ENCODE peak calls at places on chromosomes 2 and 18, in seven cellular contexts. J is esophagus muscularis mucosa, S is GM23338, E is cardiac muscle cell, A is heart left ventricle, P is mammary epithelial cell, N is psoas muscle. L is an unnamed sample. For H3K4me1, the result is how much of the 10 kb centered on the place peaks cover.

GRCh38 chr2:110874565-110875383 is 142.4 kb downstream of the ACOXL start:
- DNase-seq in J (peak), S (no peak), E (no peak), A (no peak), P (no peak), N (no peak), L (peak)

GRCh38 chr2:231660860-231661259 is 47.5 kb upstream of the PTMA start:
- DNase-seq in J (no peak), S (no peak), E (no peak), A (no peak), P (no peak), N (no peak), L (no peak)

GRCh38 chr2:2271471-2271941 is 59.6 kb downstream of the MYT1L start:
- DNase-seq in J (no peak), S (no peak), E (no peak), A (peak), P (no peak), N (no peak), L (peak)

GRCh38 chr2:9739508-9739907 is 103.8 kb upstream of the TAF1B start:
- DNase-seq in J (no peak), S (no peak), E (peak), A (peak), P (no peak), N (peak), L (no peak)

GRCh38 chr18:59697236-59697932 is at the start of gene CCBE1:
- DNase-seq in J (no peak), S (peak), E (peak), A (peak), P (peak), N (peak), L (peak)

GRCh38 chr2:88099798-88100488 is 27.9 kb downstream of the FABP1 start:
- DNase-seq in J (no peak), S (peak), E (peak), A (no peak), P (peak), N (peak), L (no peak)

GRCh38 chr18:57205641-57206040 is 58.8 kb downstream of the BOD1L2 start:
- DNase-seq in J (peak), S (no peak), E (no peak), A (no peak), P (no peak), N (no peak), L (no peak)

GRCh38 chr2:178304262-178304661 is 110.0 kb downstream of the OSBPL6 start:
- DNase-seq in J (no peak), S (no peak), E (no peak), A (no peak), P (no peak), N (no peak), L (no peak)

GRCh38 chr2:170017848-170018492 is 160.0 kb upstream of the MYO3B start:
- DNase-seq in J (no peak), S (no peak), E (peak), A (peak), P (no peak), N (no peak), L (no peak)

GRCh38 chr18:58216071-58216471 is 172.0 kb downstream of the NEDD4L start:
- DNase-seq in J (peak), S (peak), E (peak), A (no peak), P (peak), N (no peak), L (no peak)

GRCh38 chr2:109376115-109376514 is 237.7 kb downstream of the SEPTIN10 start:
- DNase-seq in J (no peak), S (no peak), E (no peak), A (peak), P (no peak), N (peak), L (no peak)

GRCh38 chr2:134823832-134824231 is 14.6 kb upstream of the ACMSD start:
- DNase-seq in J (no peak), S (no peak), E (no peak), A (no peak), P (no peak), N (no peak), L (no peak)

GRCh38 chr18:14970027-14970426 is 222.1 kb downstream of the ANKRD30B start:
- DNase-seq in J (peak), S (no peak), E (no peak), A (no peak), P (peak), N (no peak), L (peak)

GRCh38 chr18:36942264-36942663 is 113.3 kb downstream of the KIAA1328 start:
- DNase-seq in J (no peak), S (peak), E (peak), A (no peak), P (peak), N (no peak), L (no peak)

GRCh38 chr18:48649231-48649630 is 110.4 kb downstream of the CTIF start:
- DNase-seq in J (no peak), S (peak), E (no peak), A (no peak), P (no peak), N (no peak), L (no peak)

GRCh38 chr18:11324956-11325873 is 175.8 kb upstream of the PIEZO2 start:
- DNase-seq in J (no peak), S (no peak), E (peak), A (no peak), P (peak), N (no peak), L (no peak)

GRCh38 chr18:45626330-45627203 is 11.3 kb downstream of the SLC14A2 start:
- DNase-seq in J (no peak), S (peak), E (peak), A (no peak), P (peak), N (no peak), L (no peak)

GRCh38 chr2:223884399-223884798 is 47.0 kb upstream of the AP1S3 start:
- DNase-seq in J (no peak), S (no peak), E (no peak), A (no peak), P (no peak), N (no peak), L (no peak)

GRCh38 chr2:241865957-241866858 is 3.3 kb upstream of the RTP5 start:
- DNase-seq in J (no peak), S (peak), E (peak), A (no peak), P (no peak), N (peak), L (no peak)

GRCh38 chr2:237453671-237454070 is 33.4 kb upstream of the MLPH start:
- DNase-seq in J (no peak), S (no peak), E (no peak), A (no peak), P (no peak), N (no peak), L (no peak)

GRCh38 chr2:226556050-226556449 is 243.6 kb downstream of the IRS1 start:
- DNase-seq in J (no peak), S (no peak), E (no peak), A (no peak), P (no peak), N (no peak), L (no peak)

GRCh38 chr2:11784747-11785610 is 38.5 kb downstream of the LPIN1 start:
- DNase-seq in J (no peak), S (peak), E (peak), A (peak), P (peak), N (peak), L (no peak)

DNA sequence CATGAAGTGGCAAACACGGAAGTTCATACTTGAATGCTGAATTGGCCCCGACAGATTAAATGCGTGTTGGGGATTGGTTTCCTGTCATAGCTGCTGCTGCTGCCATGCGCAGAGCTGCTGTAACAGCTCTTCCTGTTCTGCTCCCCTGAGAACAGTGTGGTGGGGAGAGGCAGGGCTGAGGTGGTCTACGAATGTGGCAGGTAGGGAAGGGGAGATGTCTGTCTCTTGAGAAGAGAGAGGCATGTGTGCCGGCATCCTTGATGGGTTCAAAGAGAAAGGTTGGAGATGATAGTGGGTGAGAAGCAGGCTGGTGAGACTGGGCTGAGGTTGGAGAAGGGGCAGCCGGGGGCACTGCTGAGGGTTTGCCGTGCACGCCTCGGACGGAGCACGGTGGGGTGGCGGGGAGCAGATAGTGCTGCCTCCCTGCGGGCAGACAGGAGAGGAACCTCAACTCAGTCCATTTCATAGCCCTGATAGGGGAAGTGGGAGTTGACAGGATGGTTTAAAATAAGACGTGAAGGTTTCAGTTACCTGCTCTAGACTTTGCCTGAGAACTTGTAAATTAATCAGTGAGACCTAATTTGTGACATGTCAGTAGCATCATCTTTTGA is 46.1 kb downstream of the TMEM185B start:
- DNase-seq in J (no peak), S (peak), E (no peak), A (peak), P (peak), N (peak), L (peak)
- TF ChIP-seq CTCF in J (no peak), S (peak), E (peak), A (peak), P (peak), N (no peak), L (peak)

DNA sequence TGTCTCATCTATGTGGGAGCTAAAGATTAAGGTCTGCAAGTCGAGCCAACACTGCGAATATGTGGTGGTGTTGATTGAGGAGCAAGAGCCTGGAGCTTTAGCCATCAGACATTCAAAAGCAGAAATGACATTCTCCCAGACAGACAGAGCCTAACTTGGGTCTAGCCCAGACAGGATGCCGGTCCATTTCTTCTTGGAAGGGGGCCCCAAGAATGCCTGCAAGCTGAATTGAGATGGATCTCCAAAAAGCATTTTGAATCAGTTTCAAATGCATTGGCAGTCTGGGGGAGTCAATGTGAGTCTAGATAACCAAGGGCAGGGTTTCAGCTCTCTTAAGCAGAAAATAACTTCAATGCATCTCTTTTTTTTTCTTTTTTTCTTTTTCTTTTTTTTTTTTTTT is 30.0 kb upstream of the EML4 start:
- DNase-seq in J (peak), S (no peak), E (peak), A (no peak), P (no peak), N (no peak), L (no peak)
- H3K4me1 ChIP-seq in J (under half), S (under half), E (under half), A (under half), P (under half), N (under half), L (under half)

DNA sequence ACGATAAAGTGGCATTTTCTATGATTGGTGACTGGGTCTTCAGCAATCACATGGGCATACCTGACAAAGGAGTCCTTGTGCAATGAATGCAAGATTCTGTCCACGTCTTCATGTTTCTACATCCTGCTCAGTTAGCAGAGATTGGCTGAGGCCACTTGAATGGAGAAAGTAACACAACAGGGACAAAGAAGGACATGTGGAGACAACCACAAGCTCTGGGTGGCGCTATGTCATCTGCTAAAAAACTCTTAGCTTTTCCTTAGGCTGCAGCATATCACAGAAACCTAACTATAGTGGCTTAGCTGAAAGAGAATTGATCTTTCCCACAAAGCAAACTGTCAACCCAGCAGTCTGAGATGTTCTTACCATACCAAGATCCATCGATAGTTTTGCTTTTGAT is 1109.7 kb downstream of the SOCS6 start:
- DNase-seq in J (no peak), S (peak), E (peak), A (no peak), P (no peak), N (no peak), L (no peak)
- TF ChIP-seq CTCF in J (no peak), S (no peak), E (peak), A (no peak), P (no peak), N (no peak), L (no peak)

GRCh38 chr2:17996978-17997377 is 118.5 kb downstream of the KCNS3 start:
- DNase-seq in J (no peak), S (no peak), E (no peak), A (no peak), P (no peak), N (no peak), L (no peak)
- H3K4me1 ChIP-seq in J (under half), S (under half), E (under half), A (under half), P (under half), N (under half), L (under half)

GRCh38 chr2:45010706-45011036 is 1.4 kb upstream of the SIX2 start:
- DNase-seq in J (no peak), S (no peak), E (peak), A (no peak), P (no peak), N (no peak), L (no peak)

GRCh38 chr2:45012733-45013132 is 3.5 kb upstream of the SIX2 start:
- DNase-seq in J (no peak), S (no peak), E (no peak), A (no peak), P (no peak), N (no peak), L (no peak)

GRCh38 chr2:45011621-45012602 is 2.7 kb upstream of the SIX2 start:
- DNase-seq in J (no peak), S (no peak), E (no peak), A (no peak), P (no peak), N (no peak), L (no peak)

GRCh38 chr2:45013229-45014015 is 4.2 kb upstream of the SIX2 start:
- DNase-seq in J (no peak), S (peak), E (peak), A (no peak), P (no peak), N (peak), L (no peak)

GRCh38 chr2:45014016-45014702 is 4.9 kb upstream of the SIX2 start:
- DNase-seq in J (no peak), S (peak), E (peak), A (peak), P (no peak), N (peak), L (no peak)
- TF ChIP-seq CTCF in J (peak), S (peak), E (peak), A (peak), P (peak), N (peak), L (peak)

GRCh38 chr18:26456070-26456491 is 92.3 kb downstream of the KCTD1 start:
- DNase-seq in J (peak), S (no peak), E (no peak), A (no peak), P (no peak), N (no peak), L (no peak)

GRCh38 chr18:26454616-26455015 is 93.7 kb downstream of the KCTD1 start:
- DNase-seq in J (peak), S (no peak), E (no peak), A (no peak), P (no peak), N (no peak), L (no peak)

GRCh38 chr18:26455639-26456038 is 92.7 kb downstream of the KCTD1 start:
- DNase-seq in J (peak), S (no peak), E (no peak), A (no peak), P (no peak), N (no peak), L (no peak)

GRCh38 chr18:26453370-26454030 is 94.9 kb downstream of the KCTD1 start:
- DNase-seq in J (peak), S (no peak), E (no peak), A (no peak), P (no peak), N (no peak), L (no peak)

DNA sequence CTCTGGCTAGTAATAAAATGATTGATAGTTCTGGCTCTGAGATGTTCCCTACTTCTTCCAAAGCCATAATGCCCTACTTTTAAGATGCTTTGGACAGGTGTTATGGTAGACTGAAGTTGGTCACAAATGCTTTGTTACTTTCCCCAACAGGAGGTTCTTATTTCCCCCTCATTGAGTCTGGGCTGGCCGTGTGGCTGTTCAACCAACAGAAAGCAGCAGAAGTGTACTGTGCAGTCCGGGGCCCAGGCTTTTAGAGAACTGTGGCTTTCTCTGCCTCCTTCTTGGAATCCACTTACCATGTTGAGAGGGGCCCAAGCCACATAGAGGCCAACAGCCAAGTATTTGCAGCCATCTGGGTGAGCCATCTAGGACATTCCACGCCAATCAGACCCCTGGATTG is 94.2 kb downstream of the KCTD1 start:
- DNase-seq in J (no peak), S (no peak), E (no peak), A (no peak), P (no peak), N (no peak), L (no peak)
- H3K4me1 ChIP-seq in J (under half), S (under half), E (under half), A (under half), P (under half), N (under half), L (under half)

GRCh38 chr2:163132850-163133249 is 294.3 kb upstream of the KCNH7 start:
- DNase-seq in J (no peak), S (peak), E (peak), A (no peak), P (no peak), N (no peak), L (no peak)
- TF ChIP-seq CTCF in J (peak), S (no peak), E (peak), A (no peak), P (peak), N (no peak), L (no peak)

GRCh38 chr2:69768217-69768616 is 26.3 kb downstream of the ANXA4 start:
- DNase-seq in J (no peak), S (no peak), E (no peak), A (no peak), P (no peak), N (no peak), L (no peak)
- H3K4me1 ChIP-seq in J (under half), S (under half), E (under half), A (under half), P (half or more), N (half or more), L (under half)

GRCh38 chr18:55447672-55448018 is 140.3 kb downstream of the TCF4 start:
- DNase-seq in J (no peak), S (no peak), E (no peak), A (no peak), P (no peak), N (no peak), L (no peak)

GRCh38 chr18:55444496-55444895 is 143.5 kb downstream of the TCF4 start:
- DNase-seq in J (no peak), S (no peak), E (peak), A (no peak), P (no peak), N (no peak), L (no peak)

GRCh38 chr18:55449412-55450140 is 138.4 kb downstream of the TCF4 start:
- DNase-seq in J (no peak), S (no peak), E (no peak), A (no peak), P (no peak), N (no peak), L (no peak)

GRCh38 chr18:55448390-55448789 is 139.6 kb downstream of the TCF4 start:
- DNase-seq in J (no peak), S (no peak), E (no peak), A (no peak), P (no peak), N (no peak), L (no peak)

DNA sequence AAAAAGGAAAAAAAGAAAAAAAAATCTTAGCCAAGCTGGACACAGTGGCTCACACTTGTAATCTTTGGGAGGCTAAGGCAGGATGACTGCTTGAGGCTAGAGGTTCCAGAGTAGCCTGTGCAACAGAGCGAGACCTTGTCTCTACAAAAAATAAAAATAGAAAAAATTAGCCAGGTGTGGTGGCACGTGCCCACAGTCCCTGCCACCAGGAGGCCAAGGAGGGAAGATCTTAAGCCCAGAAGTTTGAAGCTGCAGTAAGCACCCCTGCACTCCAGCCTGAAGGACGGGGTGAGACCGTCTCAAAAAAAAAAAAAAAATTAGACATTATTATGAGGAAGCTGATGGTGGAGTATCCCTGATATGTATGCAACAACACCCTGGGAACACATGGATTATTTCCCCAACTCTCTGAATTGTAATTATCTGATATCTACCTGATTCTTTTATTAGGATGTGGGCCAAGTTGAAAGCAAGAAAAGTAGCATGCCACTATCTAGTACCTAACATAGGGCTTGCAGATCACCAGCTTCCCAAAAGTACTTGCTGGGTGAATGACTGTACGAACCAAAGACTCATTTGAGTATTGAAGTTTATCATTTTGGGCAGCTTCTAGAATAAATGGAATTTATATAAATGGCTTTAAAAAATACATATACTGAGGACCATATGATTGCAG is 140.9 kb downstream of the TCF4 start:
- DNase-seq in J (no peak), S (no peak), E (no peak), A (no peak), P (no peak), N (no peak), L (no peak)
- TF ChIP-seq CTCF in J (no peak), S (no peak), E (no peak), A (no peak), P (no peak), N (no peak), L (no peak)

GRCh38 chr2:233372855-233373254 is 18.6 kb downstream of the DGKD start:
- DNase-seq in J (no peak), S (no peak), E (no peak), A (no peak), P (no peak), N (no peak), L (no peak)

GRCh38 chr2:233369462-233369861 is 15.2 kb downstream of the DGKD start:
- DNase-seq in J (no peak), S (no peak), E (no peak), A (no peak), P (no peak), N (no peak), L (no peak)

GRCh38 chr2:233373316-233373715 is 19.0 kb downstream of the DGKD start:
- DNase-seq in J (no peak), S (no peak), E (no peak), A (no peak), P (no peak), N (no peak), L (no peak)

GRCh38 chr2:233369897-233370758 is 15.8 kb downstream of the DGKD start:
- DNase-seq in J (no peak), S (no peak), E (no peak), A (no peak), P (no peak), N (no peak), L (no peak)

GRCh38 chr2:233371608-233372007 is 17.3 kb downstream of the DGKD start:
- DNase-seq in J (no peak), S (no peak), E (no peak), A (no peak), P (no peak), N (no peak), L (no peak)
- H3K4me1 ChIP-seq in J (under half), S (under half), E (under half), A (under half), P (under half), N (under half), L (under half)

L was measured in lung.